ENCODE peak calls at places on chromosomes 4 and X, in eight cellular contexts. One of them, this sample, is unnamed.
A peak's percentile ranks its signal among the peaks of the same experiment; 100 is the strongest.

GRCh38 chr4:38696697-38697096 is 32.7 kb downstream of the KLF3 start:
- DNase-seq in NCI-H2029: no peak
- DNase-seq in occipital lobe: no peak
- DNase-seq in stimulated activated CD8-positive, alpha-beta memory T cell treated with anti-CD3 and anti-CD28 coated beads, Interleukin-15, amount 100 ng/mL, for 24 hours: no peak
- DNase-seq in NCI-H510A: no peak
- DNase-seq in AG10803: peak; percentile 40
- DNase-seq in anterior cingulate cortex: no peak
- DNase-seq in AML-193: no peak
- DNase-seq in this sample: no peak

GRCh38 chr4:142547974-142548373 is 298.1 kb downstream of the INPP4B start:
- DNase-seq in NCI-H2029: no peak
- DNase-seq in occipital lobe: no peak
- DNase-seq in stimulated activated CD8-positive, alpha-beta memory T cell treated with anti-CD3 and anti-CD28 coated beads, Interleukin-15, amount 100 ng/mL, for 24 hours: no peak
- DNase-seq in NCI-H510A: no peak
- DNase-seq in AG10803: peak; percentile 60
- DNase-seq in anterior cingulate cortex: no peak
- DNase-seq in AML-193: no peak
- DNase-seq in this sample: no peak

GRCh38 chr4:130288576-130288975 is 1192.6 kb downstream of the C4orf33 start:
- DNase-seq in NCI-H2029: no peak
- DNase-seq in occipital lobe: no peak
- DNase-seq in stimulated activated CD8-positive, alpha-beta memory T cell treated with anti-CD3 and anti-CD28 coated beads, Interleukin-15, amount 100 ng/mL, for 24 hours: no peak
- DNase-seq in NCI-H510A: no peak
- DNase-seq in AG10803: no peak
- DNase-seq in anterior cingulate cortex: no peak
- DNase-seq in AML-193: no peak
- DNase-seq in this sample: no peak

GRCh38 chrX:1535241-1536041 is 1.5 kb downstream of the P2RY8 start:
- DNase-seq in NCI-H2029: no peak
- DNase-seq in occipital lobe: no peak
- DNase-seq in stimulated activated CD8-positive, alpha-beta memory T cell treated with anti-CD3 and anti-CD28 coated beads, Interleukin-15, amount 100 ng/mL, for 24 hours: no peak
- DNase-seq in NCI-H510A: no peak
- DNase-seq in AG10803: no peak
- DNase-seq in anterior cingulate cortex: no peak
- DNase-seq in AML-193: peak; percentile 44
- DNase-seq in this sample: no peak

GRCh38 chrX:32847921-32848320 is 363.4 kb downstream of the DMD start:
- DNase-seq in NCI-H2029: no peak
- DNase-seq in occipital lobe: no peak
- DNase-seq in stimulated activated CD8-positive, alpha-beta memory T cell treated with anti-CD3 and anti-CD28 coated beads, Interleukin-15, amount 100 ng/mL, for 24 hours: no peak
- DNase-seq in NCI-H510A: no peak
- DNase-seq in AG10803: no peak
- DNase-seq in anterior cingulate cortex: no peak
- DNase-seq in AML-193: no peak
- DNase-seq in this sample: no peak

GRCh38 chr4:150237110-150237852 is 159.0 kb downstream of the DCLK2 start:
- DNase-seq in NCI-H2029: no peak
- DNase-seq in occipital lobe: no peak
- DNase-seq in stimulated activated CD8-positive, alpha-beta memory T cell treated with anti-CD3 and anti-CD28 coated beads, Interleukin-15, amount 100 ng/mL, for 24 hours: no peak
- DNase-seq in NCI-H510A: no peak
- DNase-seq in AG10803: peak; percentile 94
- DNase-seq in anterior cingulate cortex: no peak
- DNase-seq in AML-193: no peak
- DNase-seq in this sample: no peak

GRCh38 chrX:140943513-140943912 is 58.9 kb upstream of the SPANXB1 start:
- DNase-seq in NCI-H2029: no peak
- DNase-seq in occipital lobe: no peak
- DNase-seq in stimulated activated CD8-positive, alpha-beta memory T cell treated with anti-CD3 and anti-CD28 coated beads, Interleukin-15, amount 100 ng/mL, for 24 hours: no peak
- DNase-seq in NCI-H510A: no peak
- DNase-seq in AG10803: no peak
- DNase-seq in anterior cingulate cortex: no peak
- DNase-seq in AML-193: no peak
- DNase-seq in this sample: no peak

GRCh38 chr4:150152764-150153163 is 74.5 kb downstream of the DCLK2 start:
- DNase-seq in NCI-H2029: no peak
- DNase-seq in occipital lobe: no peak
- DNase-seq in stimulated activated CD8-positive, alpha-beta memory T cell treated with anti-CD3 and anti-CD28 coated beads, Interleukin-15, amount 100 ng/mL, for 24 hours: no peak
- DNase-seq in NCI-H510A: no peak
- DNase-seq in AG10803: peak; percentile 72
- DNase-seq in anterior cingulate cortex: no peak
- DNase-seq in AML-193: no peak
- DNase-seq in this sample: no peak

GRCh38 chr4:123516576-123516975 is 120.0 kb downstream of the SPRY1 start:
- DNase-seq in NCI-H2029: no peak
- DNase-seq in occipital lobe: no peak
- DNase-seq in stimulated activated CD8-positive, alpha-beta memory T cell treated with anti-CD3 and anti-CD28 coated beads, Interleukin-15, amount 100 ng/mL, for 24 hours: no peak
- DNase-seq in NCI-H510A: no peak
- DNase-seq in AG10803: no peak
- DNase-seq in anterior cingulate cortex: no peak
- DNase-seq in AML-193: no peak
- DNase-seq in this sample: no peak

GRCh38 chrX:70973221-70973620 is 42.3 kb upstream of the SLC7A3 start:
- DNase-seq in NCI-H2029: no peak
- DNase-seq in occipital lobe: no peak
- DNase-seq in stimulated activated CD8-positive, alpha-beta memory T cell treated with anti-CD3 and anti-CD28 coated beads, Interleukin-15, amount 100 ng/mL, for 24 hours: no peak
- DNase-seq in NCI-H510A: no peak
- DNase-seq in AG10803: no peak
- DNase-seq in anterior cingulate cortex: no peak
- DNase-seq in AML-193: no peak
- DNase-seq in this sample: no peak

GRCh38 chr4:244471-244870 is 60.8 kb downstream of the ZNF732 start:
- DNase-seq in NCI-H2029: peak; percentile 25
- DNase-seq in occipital lobe: no peak
- DNase-seq in stimulated activated CD8-positive, alpha-beta memory T cell treated with anti-CD3 and anti-CD28 coated beads, Interleukin-15, amount 100 ng/mL, for 24 hours: peak; percentile 6
- DNase-seq in NCI-H510A: no peak
- DNase-seq in AG10803: peak; percentile 6
- DNase-seq in anterior cingulate cortex: no peak
- DNase-seq in AML-193: peak; percentile 45
- DNase-seq in this sample: peak; percentile 13

GRCh38 chr4:82371398-82371972 is 2.3 kb downstream of the HNRNPD start:
- DNase-seq in NCI-H2029: no peak
- DNase-seq in occipital lobe: no peak
- DNase-seq in stimulated activated CD8-positive, alpha-beta memory T cell treated with anti-CD3 and anti-CD28 coated beads, Interleukin-15, amount 100 ng/mL, for 24 hours: no peak
- DNase-seq in NCI-H510A: no peak
- DNase-seq in AG10803: no peak
- DNase-seq in anterior cingulate cortex: no peak
- DNase-seq in AML-193: no peak
- DNase-seq in this sample: peak; percentile 8

GRCh38 chr4:177455591-177455990 is 13.4 kb upstream of the AGA start:
- DNase-seq in NCI-H2029: peak; percentile 50
- DNase-seq in occipital lobe: no peak
- DNase-seq in stimulated activated CD8-positive, alpha-beta memory T cell treated with anti-CD3 and anti-CD28 coated beads, Interleukin-15, amount 100 ng/mL, for 24 hours: no peak
- DNase-seq in NCI-H510A: no peak
- DNase-seq in AG10803: peak; percentile 37
- DNase-seq in anterior cingulate cortex: no peak
- DNase-seq in AML-193: no peak
- DNase-seq in this sample: peak; percentile 62

GRCh38 chr4:133147922-133148689 is 988 bp upstream of the PCDH10 start:
- DNase-seq in NCI-H2029: no peak
- DNase-seq in occipital lobe: peak; percentile 66
- DNase-seq in stimulated activated CD8-positive, alpha-beta memory T cell treated with anti-CD3 and anti-CD28 coated beads, Interleukin-15, amount 100 ng/mL, for 24 hours: no peak
- DNase-seq in NCI-H510A: peak; percentile 50
- DNase-seq in AG10803: peak; percentile 9
- DNase-seq in anterior cingulate cortex: peak; percentile 62
- DNase-seq in AML-193: no peak
- DNase-seq in this sample: peak; percentile 51

GRCh38 chr4:120524237-120524636 is 398.3 kb downstream of the PRDM5 start:
- DNase-seq in NCI-H2029: no peak
- DNase-seq in occipital lobe: no peak
- DNase-seq in stimulated activated CD8-positive, alpha-beta memory T cell treated with anti-CD3 and anti-CD28 coated beads, Interleukin-15, amount 100 ng/mL, for 24 hours: no peak
- DNase-seq in NCI-H510A: no peak
- DNase-seq in AG10803: no peak
- DNase-seq in anterior cingulate cortex: no peak
- DNase-seq in AML-193: no peak
- DNase-seq in this sample: no peak

GRCh38 chr4:168605411-168605810 is 108.6 kb downstream of the PALLD start:
- DNase-seq in NCI-H2029: no peak
- DNase-seq in occipital lobe: no peak
- DNase-seq in stimulated activated CD8-positive, alpha-beta memory T cell treated with anti-CD3 and anti-CD28 coated beads, Interleukin-15, amount 100 ng/mL, for 24 hours: no peak
- DNase-seq in NCI-H510A: no peak
- DNase-seq in AG10803: peak; percentile 53
- DNase-seq in anterior cingulate cortex: no peak
- DNase-seq in AML-193: no peak
- DNase-seq in this sample: no peak

GRCh38 chrX:30941898-30942297 is 52.8 kb upstream of the TAB3 start:
- DNase-seq in NCI-H2029: no peak
- DNase-seq in occipital lobe: no peak
- DNase-seq in stimulated activated CD8-positive, alpha-beta memory T cell treated with anti-CD3 and anti-CD28 coated beads, Interleukin-15, amount 100 ng/mL, for 24 hours: no peak
- DNase-seq in NCI-H510A: no peak
- DNase-seq in AG10803: no peak
- DNase-seq in anterior cingulate cortex: no peak
- DNase-seq in AML-193: no peak
- DNase-seq in this sample: no peak

GRCh38 chr4:10117424-10118354 is 1.1 kb upstream of the WDR1 start:
- DNase-seq in NCI-H2029: no peak
- DNase-seq in occipital lobe: no peak
- DNase-seq in stimulated activated CD8-positive, alpha-beta memory T cell treated with anti-CD3 and anti-CD28 coated beads, Interleukin-15, amount 100 ng/mL, for 24 hours: no peak
- DNase-seq in NCI-H510A: no peak
- DNase-seq in AG10803: peak; percentile 51
- DNase-seq in anterior cingulate cortex: no peak
- DNase-seq in AML-193: peak; percentile 45
- DNase-seq in this sample: no peak

GRCh38 chrX:3548743-3549441 is 164.6 kb downstream of the PRKX start:
- DNase-seq in NCI-H2029: no peak
- DNase-seq in occipital lobe: no peak
- DNase-seq in stimulated activated CD8-positive, alpha-beta memory T cell treated with anti-CD3 and anti-CD28 coated beads, Interleukin-15, amount 100 ng/mL, for 24 hours: no peak
- DNase-seq in NCI-H510A: peak; percentile 3
- DNase-seq in AG10803: peak; percentile 89
- DNase-seq in anterior cingulate cortex: no peak
- DNase-seq in AML-193: no peak
- DNase-seq in this sample: no peak

GRCh38 chrX:23854122-23854521 is 53.6 kb downstream of the APOO start:
- DNase-seq in NCI-H2029: no peak
- DNase-seq in occipital lobe: no peak
- DNase-seq in stimulated activated CD8-positive, alpha-beta memory T cell treated with anti-CD3 and anti-CD28 coated beads, Interleukin-15, amount 100 ng/mL, for 24 hours: no peak
- DNase-seq in NCI-H510A: no peak
- DNase-seq in AG10803: no peak
- DNase-seq in anterior cingulate cortex: no peak
- DNase-seq in AML-193: no peak
- DNase-seq in this sample: no peak

GRCh38 chr4:20391912-20392311 is 140.2 kb downstream of the SLIT2 start:
- DNase-seq in NCI-H2029: no peak
- DNase-seq in occipital lobe: no peak
- DNase-seq in stimulated activated CD8-positive, alpha-beta memory T cell treated with anti-CD3 and anti-CD28 coated beads, Interleukin-15, amount 100 ng/mL, for 24 hours: no peak
- DNase-seq in NCI-H510A: no peak
- DNase-seq in AG10803: no peak
- DNase-seq in anterior cingulate cortex: no peak
- DNase-seq in AML-193: no peak
- DNase-seq in this sample: no peak

GRCh38 chrX:29090811-29091210 is 503.6 kb downstream of the IL1RAPL1 start:
- DNase-seq in NCI-H2029: no peak
- DNase-seq in occipital lobe: no peak
- DNase-seq in stimulated activated CD8-positive, alpha-beta memory T cell treated with anti-CD3 and anti-CD28 coated beads, Interleukin-15, amount 100 ng/mL, for 24 hours: no peak
- DNase-seq in NCI-H510A: no peak
- DNase-seq in AG10803: peak; percentile 0
- DNase-seq in anterior cingulate cortex: no peak
- DNase-seq in AML-193: no peak
- DNase-seq in this sample: no peak

GRCh38 chr4:89751416-89751815 is 85.5 kb downstream of the SNCA start:
- DNase-seq in NCI-H2029: no peak
- DNase-seq in occipital lobe: no peak
- DNase-seq in stimulated activated CD8-positive, alpha-beta memory T cell treated with anti-CD3 and anti-CD28 coated beads, Interleukin-15, amount 100 ng/mL, for 24 hours: no peak
- DNase-seq in NCI-H510A: peak; percentile 2
- DNase-seq in AG10803: no peak
- DNase-seq in anterior cingulate cortex: no peak
- DNase-seq in AML-193: no peak
- DNase-seq in this sample: no peak